ENCODE peak calls at places on chromosomes 11 and 22, in nine cellular contexts. N is fibroblast of villous mesenchyme; C is activated effector memory CD4-positive, alpha-beta T cell treated with Interleukin-2 at 50 U/mL for 16 hours; U is C1 segment of cervical spinal cord; X is naive thymus-derived CD4-positive, alpha-beta T cell; B is activated naive CD4-positive, alpha-beta T cell treated with anti-CD3 and anti-CD28 coated beads for 36 hours; H is activated CD4-positive, alpha-beta T cell treated with anti-CD3 and anti-CD28 coated beads, Interleukin-2, amount 50 U/mL, for 24 hours; Y is NCI-H1105; K is adrenal gland. V is an unnamed sample.

GRCh38 chr11:28245131-28245530 is 136.9 kb downstream of the METTL15 start:
- DNase-seq in H (no peak), U (no peak), Y (no peak), C (no peak), B (no peak), K (no peak), N (no peak), X (no peak), V (no peak)

GRCh38 chr22:37008365-37008764 is 10.9 kb downstream of the TST start:
- DNase-seq in U (no peak), H (no peak), B (no peak), N (no peak), Y (no peak), X (no peak), C (no peak), K (no peak), V (peak; percentile 18)

GRCh38 chr11:13338437-13339069 is 61.0 kb downstream of the BMAL1 start:
- DNase-seq in U (no peak), X (no peak), C (no peak), K (peak; percentile 56), Y (no peak), H (no peak), N (peak; percentile 60), B (peak; percentile 55), V (peak; percentile 14)

GRCh38 chr11:1055990-1056771 is 18.5 kb upstream of the MUC2 start:
- DNase-seq in N (no peak), U (no peak), C (no peak), X (no peak), K (no peak), H (no peak), B (peak; percentile 3), Y (no peak), V (no peak)

GRCh38 chr22:47589271-47590250 is 827.1 kb downstream of the TBC1D22A start:
- DNase-seq in C (no peak), K (no peak), Y (no peak), X (no peak), B (no peak), U (no peak), N (no peak), H (no peak), V (no peak)

GRCh38 chr11:70065318-70066135 is 12.6 kb upstream of the ANO1 start:
- DNase-seq in B (no peak), H (no peak), N (no peak), Y (no peak), X (no peak), K (no peak), U (no peak), C (no peak), V (no peak)

GRCh38 chr22:29723766-29724165 is 4.0 kb downstream of the CABP7 start:
- DNase-seq in B (no peak), N (no peak), C (no peak), U (no peak), K (no peak), Y (no peak), H (no peak), X (no peak), V (no peak)

GRCh38 chr22:44712156-44712555 is 10.2 kb downstream of the PRR5 start:
- DNase-seq in B (no peak), X (no peak), Y (no peak), C (no peak), H (no peak), N (no peak), U (no peak), K (no peak), V (no peak)

GRCh38 chr11:7851391-7851790 is 54.6 kb upstream of the OR5P2 start:
- DNase-seq in H (no peak), K (no peak), Y (no peak), X (no peak), N (no peak), C (no peak), U (no peak), B (no peak), V (no peak)

GRCh38 chr11:8833568-8834275 is 77.3 kb upstream of the AKIP1 start:
- DNase-seq in K (no peak), Y (no peak), H (no peak), C (no peak), N (peak; percentile 79), X (no peak), B (peak; percentile 15), U (no peak), V (no peak)

GRCh38 chr11:1014276-1014675 is 22.2 kb downstream of the MUC6 start:
- DNase-seq in C (no peak), X (no peak), N (no peak), B (no peak), K (no peak), H (no peak), Y (no peak), U (no peak), V (no peak)

GRCh38 chr11:26905368-26905767 is 88.5 kb upstream of the FIBIN start:
- DNase-seq in X (no peak), K (no peak), U (no peak), B (no peak), H (no peak), Y (no peak), C (no peak), N (peak; percentile 61), V (no peak)

GRCh38 chr11:120256178-120256577 is 16.2 kb downstream of the POU2F3 start:
- DNase-seq in K (no peak), U (no peak), B (no peak), X (no peak), Y (no peak), N (no peak), C (no peak), H (no peak), V (no peak)

GRCh38 chr22:43126506-43127165 is 16.1 kb downstream of the BIK start:
- DNase-seq in U (no peak), N (peak; percentile 62), Y (no peak), H (no peak), B (no peak), K (no peak), C (no peak), X (no peak), V (peak; percentile 64)

GRCh38 chr22:40426671-40427070 is 56.3 kb downstream of the SGSM3 start:
- DNase-seq in X (no peak), B (no peak), H (no peak), C (no peak), Y (peak; percentile 30), U (peak; percentile 58), K (peak; percentile 98), N (no peak), V (no peak)

GRCh38 chr22:28017859-28018258 is 98.8 kb upstream of the PITPNB start:
- DNase-seq in K (peak; percentile 4), H (no peak), C (no peak), Y (no peak), N (no peak), U (no peak), B (no peak), X (no peak), V (no peak)

GRCh38 chr11:45031912-45032519 is 81.3 kb upstream of the TP53I11 start:
- DNase-seq in H (no peak), K (no peak), Y (no peak), X (no peak), C (no peak), B (no peak), U (no peak), N (no peak), V (no peak)

GRCh38 chr22:37472418-37473006 is 13.7 kb downstream of the MFNG start:
- DNase-seq in K (peak; percentile 45), N (peak; percentile 36), B (peak; percentile 53), U (no peak), H (no peak), Y (peak; percentile 6), X (peak; percentile 54), C (peak; percentile 24), V (peak; percentile 38)

GRCh38 chr11:134626032-134626431 is 214.0 kb upstream of the B3GAT1 start:
- DNase-seq in B (no peak), X (no peak), C (no peak), H (no peak), N (no peak), Y (no peak), U (no peak), K (no peak), V (no peak)

GRCh38 chr11:110774138-110775014 is 62.1 kb upstream of the ARHGAP20 start:
- DNase-seq in C (no peak), H (no peak), B (no peak), K (no peak), X (no peak), Y (no peak), U (no peak), N (no peak), V (no peak)

V was measured in K562.